ENCODE peak calls at places on chromosomes 11 and 22, in eight cellular contexts. One of them, this sample, is unnamed.

GRCh38 chr22:29992341-29993275 is 87.7 kb upstream of the HORMAD2 start:
- DNase-seq in esophagus squamous epithelium: no peak
- DNase-seq in heart right ventricle: no peak
- DNase-seq in Peyer's patch: no peak
- DNase-seq in left ventricle myocardium inferior: no peak
- DNase-seq in fibroblast of lung: no peak
- DNase-seq in PC-3: peak; percentile 9
- DNase-seq in endothelial cell of umbilical vein: no peak
- DNase-seq in this sample: no peak

GRCh38 chr11:7512525-7513209 is 1.1 kb upstream of the PPFIBP2 start:
- DNase-seq in fibroblast of lung: peak; percentile 49
- DNase-seq in left ventricle myocardium inferior: peak; percentile 83
- DNase-seq in Peyer's patch: peak; percentile 83
- DNase-seq in endothelial cell of umbilical vein: peak; percentile 7
- DNase-seq in heart right ventricle: peak; percentile 82
- DNase-seq in esophagus squamous epithelium: peak; percentile 36
- DNase-seq in PC-3: no peak
- DNase-seq in this sample: peak; percentile 88

GRCh38 chr11:488992-489391 is 18.1 kb downstream of the RNH1 start:
- DNase-seq in esophagus squamous epithelium: no peak
- DNase-seq in fibroblast of lung: no peak
- DNase-seq in PC-3: no peak
- DNase-seq in heart right ventricle: no peak
- DNase-seq in Peyer's patch: no peak
- DNase-seq in left ventricle myocardium inferior: no peak
- DNase-seq in endothelial cell of umbilical vein: no peak
- DNase-seq in this sample: peak; percentile 49

GRCh38 chr22:39530692-39531331 is 1.7 kb downstream of the RPS19BP1 start:
- DNase-seq in esophagus squamous epithelium: no peak
- DNase-seq in fibroblast of lung: peak; percentile 54
- DNase-seq in PC-3: peak; percentile 57
- DNase-seq in endothelial cell of umbilical vein: peak; percentile 36
- DNase-seq in left ventricle myocardium inferior: no peak
- DNase-seq in heart right ventricle: no peak
- DNase-seq in Peyer's patch: no peak
- DNase-seq in this sample: no peak

GRCh38 chr11:28833670-28834069 is 725.5 kb downstream of the METTL15 start:
- DNase-seq in endothelial cell of umbilical vein: peak; percentile 97
- DNase-seq in fibroblast of lung: peak; percentile 80
- DNase-seq in heart right ventricle: no peak
- DNase-seq in Peyer's patch: no peak
- DNase-seq in left ventricle myocardium inferior: no peak
- DNase-seq in PC-3: peak; percentile 83
- DNase-seq in esophagus squamous epithelium: no peak
- DNase-seq in this sample: no peak

GRCh38 chr22:38987171-38987895 is 5.2 kb downstream of the APOBEC3B start:
- DNase-seq in fibroblast of lung: no peak
- DNase-seq in endothelial cell of umbilical vein: no peak
- DNase-seq in left ventricle myocardium inferior: no peak
- DNase-seq in PC-3: no peak
- DNase-seq in esophagus squamous epithelium: no peak
- DNase-seq in Peyer's patch: no peak
- DNase-seq in heart right ventricle: no peak
- DNase-seq in this sample: no peak

GRCh38 chr11:460331-461199 is 10.5 kb downstream of the PTDSS2 start:
- DNase-seq in left ventricle myocardium inferior: peak; percentile 73
- DNase-seq in Peyer's patch: peak; percentile 53
- DNase-seq in endothelial cell of umbilical vein: no peak
- DNase-seq in esophagus squamous epithelium: no peak
- DNase-seq in PC-3: no peak
- DNase-seq in fibroblast of lung: no peak
- DNase-seq in heart right ventricle: peak; percentile 47
- DNase-seq in this sample: peak; percentile 83

GRCh38 chr22:38784035-38784434 is 9.9 kb downstream of the DNAL4 start:
- DNase-seq in left ventricle myocardium inferior: no peak
- DNase-seq in Peyer's patch: no peak
- DNase-seq in esophagus squamous epithelium: no peak
- DNase-seq in fibroblast of lung: no peak
- DNase-seq in endothelial cell of umbilical vein: no peak
- DNase-seq in heart right ventricle: no peak
- DNase-seq in PC-3: no peak
- DNase-seq in this sample: no peak

GRCh38 chr11:107591098-107591445 is at the start of gene ELMOD1:
- DNase-seq in endothelial cell of umbilical vein: peak; percentile 46
- DNase-seq in esophagus squamous epithelium: no peak
- DNase-seq in heart right ventricle: peak; percentile 57
- DNase-seq in fibroblast of lung: peak; percentile 22
- DNase-seq in Peyer's patch: no peak
- DNase-seq in PC-3: peak; percentile 45
- DNase-seq in left ventricle myocardium inferior: peak; percentile 54
- DNase-seq in this sample: peak; percentile 61

GRCh38 chr11:130413383-130414106 is 14.9 kb downstream of the ADAMTS8 start:
- DNase-seq in heart right ventricle: no peak
- DNase-seq in endothelial cell of umbilical vein: no peak
- DNase-seq in esophagus squamous epithelium: no peak
- DNase-seq in PC-3: peak; percentile 97
- DNase-seq in Peyer's patch: no peak
- DNase-seq in fibroblast of lung: peak; percentile 85
- DNase-seq in left ventricle myocardium inferior: no peak
- DNase-seq in this sample: no peak

GRCh38 chr11:19980957-19981669 is 179.2 kb downstream of the DBX1 start:
- DNase-seq in endothelial cell of umbilical vein: peak; percentile 88
- DNase-seq in Peyer's patch: no peak
- DNase-seq in PC-3: no peak
- DNase-seq in heart right ventricle: no peak
- DNase-seq in left ventricle myocardium inferior: no peak
- DNase-seq in fibroblast of lung: peak; percentile 86
- DNase-seq in esophagus squamous epithelium: no peak
- DNase-seq in this sample: no peak

GRCh38 chr11:16758382-16759024 is 20.1 kb downstream of the C11orf58 start:
- DNase-seq in left ventricle myocardium inferior: no peak
- DNase-seq in esophagus squamous epithelium: no peak
- DNase-seq in endothelial cell of umbilical vein: no peak
- DNase-seq in Peyer's patch: no peak
- DNase-seq in fibroblast of lung: no peak
- DNase-seq in PC-3: no peak
- DNase-seq in heart right ventricle: no peak
- DNase-seq in this sample: no peak

GRCh38 chr11:128764617-128765095 is 70.8 kb downstream of the FLI1 start:
- DNase-seq in Peyer's patch: no peak
- DNase-seq in fibroblast of lung: no peak
- DNase-seq in PC-3: no peak
- DNase-seq in heart right ventricle: no peak
- DNase-seq in endothelial cell of umbilical vein: no peak
- DNase-seq in esophagus squamous epithelium: no peak
- DNase-seq in left ventricle myocardium inferior: no peak
- DNase-seq in this sample: no peak

GRCh38 chr11:117731689-117732290 is 65.2 kb downstream of the DSCAML1 start:
- DNase-seq in heart right ventricle: no peak
- DNase-seq in Peyer's patch: no peak
- DNase-seq in esophagus squamous epithelium: no peak
- DNase-seq in endothelial cell of umbilical vein: no peak
- DNase-seq in fibroblast of lung: no peak
- DNase-seq in PC-3: no peak
- DNase-seq in left ventricle myocardium inferior: no peak
- DNase-seq in this sample: no peak

GRCh38 chr11:26717761-26718160 is 4.1 kb downstream of the SLC5A12 start:
- DNase-seq in fibroblast of lung: no peak
- DNase-seq in Peyer's patch: no peak
- DNase-seq in PC-3: no peak
- DNase-seq in endothelial cell of umbilical vein: no peak
- DNase-seq in heart right ventricle: no peak
- DNase-seq in left ventricle myocardium inferior: no peak
- DNase-seq in esophagus squamous epithelium: no peak
- DNase-seq in this sample: no peak

GRCh38 chr22:29156507-29156906 is 49.2 kb upstream of the EMID1 start:
- DNase-seq in Peyer's patch: no peak
- DNase-seq in left ventricle myocardium inferior: no peak
- DNase-seq in PC-3: no peak
- DNase-seq in endothelial cell of umbilical vein: no peak
- DNase-seq in fibroblast of lung: no peak
- DNase-seq in heart right ventricle: no peak
- DNase-seq in esophagus squamous epithelium: no peak
- DNase-seq in this sample: no peak

GRCh38 chr11:43358308-43358669 is 431 bp upstream of the TTC17 start:
- DNase-seq in endothelial cell of umbilical vein: no peak
- DNase-seq in left ventricle myocardium inferior: no peak
- DNase-seq in esophagus squamous epithelium: no peak
- DNase-seq in Peyer's patch: no peak
- DNase-seq in heart right ventricle: no peak
- DNase-seq in PC-3: no peak
- DNase-seq in fibroblast of lung: peak; percentile 14
- DNase-seq in this sample: no peak

GRCh38 chr11:975824-976223 is 50.2 kb downstream of the AP2A2 start:
- DNase-seq in PC-3: no peak
- DNase-seq in Peyer's patch: no peak
- DNase-seq in esophagus squamous epithelium: no peak
- DNase-seq in left ventricle myocardium inferior: no peak
- DNase-seq in endothelial cell of umbilical vein: peak; percentile 44
- DNase-seq in fibroblast of lung: peak; percentile 57
- DNase-seq in heart right ventricle: no peak
- DNase-seq in this sample: no peak

GRCh38 chr22:46023558-46023981 is 46.6 kb upstream of the WNT7B start:
- DNase-seq in heart right ventricle: no peak
- DNase-seq in endothelial cell of umbilical vein: peak; percentile 40
- DNase-seq in left ventricle myocardium inferior: peak; percentile 15
- DNase-seq in fibroblast of lung: peak; percentile 55
- DNase-seq in PC-3: no peak
- DNase-seq in Peyer's patch: no peak
- DNase-seq in esophagus squamous epithelium: no peak
- DNase-seq in this sample: peak; percentile 25

GRCh38 chr22:25896098-25896497 is 154.1 kb downstream of the MYO18B start:
- DNase-seq in fibroblast of lung: no peak
- DNase-seq in endothelial cell of umbilical vein: no peak
- DNase-seq in left ventricle myocardium inferior: no peak
- DNase-seq in esophagus squamous epithelium: no peak
- DNase-seq in PC-3: no peak
- DNase-seq in Peyer's patch: no peak
- DNase-seq in heart right ventricle: no peak
- DNase-seq in this sample: no peak

GRCh38 chr22:40953446-40953845 is 2.3 kb downstream of the RBX1 start:
- DNase-seq in PC-3: no peak
- DNase-seq in esophagus squamous epithelium: no peak
- DNase-seq in endothelial cell of umbilical vein: no peak
- DNase-seq in left ventricle myocardium inferior: no peak
- DNase-seq in fibroblast of lung: no peak
- DNase-seq in heart right ventricle: no peak
- DNase-seq in Peyer's patch: no peak
- DNase-seq in this sample: no peak
- H3K27ac ChIP-seq in PC-3: no peak overlapping the region
- H3K27ac ChIP-seq in esophagus squamous epithelium: peak overlapping the region; percentile 99
- H3K27ac ChIP-seq in endothelial cell of umbilical vein: no peak overlapping the region
- H3K27ac ChIP-seq in left ventricle myocardium inferior: peak overlapping the region; percentile 97
- H3K27ac ChIP-seq in fibroblast of lung: no peak overlapping the region
- H3K27ac ChIP-seq in heart right ventricle: peak overlapping the region; percentile 10
- H3K27ac ChIP-seq in Peyer's patch: no peak overlapping the region
- H3K27ac ChIP-seq in this sample: no peak overlapping the region

DNA sequence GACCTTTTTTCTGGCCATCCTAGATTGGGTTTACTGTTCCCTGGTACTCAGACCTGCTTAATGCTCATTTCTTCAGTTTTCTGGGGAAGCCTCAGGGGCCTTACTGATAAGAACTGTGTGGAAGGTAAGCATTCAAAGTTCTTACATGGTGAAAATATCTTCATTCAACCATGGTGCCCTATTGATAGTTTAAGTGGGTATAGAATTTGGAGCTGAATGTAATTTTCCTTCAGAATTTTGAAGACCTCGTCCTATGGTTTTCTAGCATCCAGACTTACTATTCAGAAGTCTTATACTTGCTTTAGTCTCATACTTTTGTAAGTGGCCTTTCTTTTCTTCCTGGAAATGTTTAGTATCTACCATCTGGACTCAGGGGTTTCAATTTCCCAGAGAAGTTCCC is 75.7 kb downstream of the CDKN1C start:
- DNase-seq in esophagus squamous epithelium: no peak
- DNase-seq in fibroblast of lung: no peak
- DNase-seq in endothelial cell of umbilical vein: no peak
- DNase-seq in left ventricle myocardium inferior: no peak
- DNase-seq in PC-3: no peak
- DNase-seq in Peyer's patch: no peak
- DNase-seq in heart right ventricle: no peak
- DNase-seq in this sample: no peak
- H3K27ac ChIP-seq in esophagus squamous epithelium: peak overlapping the region; percentile 18
- H3K27ac ChIP-seq in fibroblast of lung: no peak overlapping the region
- H3K27ac ChIP-seq in endothelial cell of umbilical vein: no peak overlapping the region
- H3K27ac ChIP-seq in left ventricle myocardium inferior: no peak overlapping the region
- H3K27ac ChIP-seq in PC-3: no peak overlapping the region
- H3K27ac ChIP-seq in Peyer's patch: no peak overlapping the region
- H3K27ac ChIP-seq in heart right ventricle: no peak overlapping the region
- H3K27ac ChIP-seq in this sample: no peak overlapping the region

GRCh38 chr22:35378547-35379078 is 2.3 kb upstream of the HMOX1 start:
- DNase-seq in PC-3: no peak
- DNase-seq in Peyer's patch: no peak
- DNase-seq in heart right ventricle: no peak
- DNase-seq in fibroblast of lung: no peak
- DNase-seq in esophagus squamous epithelium: no peak
- DNase-seq in endothelial cell of umbilical vein: no peak
- DNase-seq in left ventricle myocardium inferior: no peak
- DNase-seq in this sample: no peak

GRCh38 chr22:35377735-35378134 is 3.2 kb upstream of the HMOX1 start:
- DNase-seq in PC-3: no peak
- DNase-seq in left ventricle myocardium inferior: no peak
- DNase-seq in endothelial cell of umbilical vein: no peak
- DNase-seq in Peyer's patch: no peak
- DNase-seq in fibroblast of lung: no peak
- DNase-seq in esophagus squamous epithelium: no peak
- DNase-seq in heart right ventricle: no peak
- DNase-seq in this sample: no peak

GRCh38 chr22:35380537-35381423 is at the start of gene HMOX1:
- DNase-seq in esophagus squamous epithelium: peak; percentile 36
- DNase-seq in left ventricle myocardium inferior: peak; percentile 92
- DNase-seq in heart right ventricle: peak; percentile 92
- DNase-seq in PC-3: peak; percentile 71
- DNase-seq in Peyer's patch: peak; percentile 86
- DNase-seq in fibroblast of lung: peak; percentile 95
- DNase-seq in endothelial cell of umbilical vein: peak; percentile 86
- DNase-seq in this sample: peak; percentile 98

GRCh38 chr22:35380013-35380412 is 883 bp upstream of the HMOX1 start:
- DNase-seq in Peyer's patch: no peak
- DNase-seq in left ventricle myocardium inferior: no peak
- DNase-seq in endothelial cell of umbilical vein: peak; percentile 32
- DNase-seq in heart right ventricle: no peak
- DNase-seq in esophagus squamous epithelium: no peak
- DNase-seq in fibroblast of lung: peak; percentile 38
- DNase-seq in PC-3: no peak
- DNase-seq in this sample: no peak

GRCh38 chr22:35379146-35379993 is 1.5 kb upstream of the HMOX1 start:
- DNase-seq in fibroblast of lung: no peak
- DNase-seq in PC-3: no peak
- DNase-seq in esophagus squamous epithelium: no peak
- DNase-seq in heart right ventricle: no peak
- DNase-seq in left ventricle myocardium inferior: no peak
- DNase-seq in Peyer's patch: no peak
- DNase-seq in endothelial cell of umbilical vein: no peak
- DNase-seq in this sample: no peak
- H3K27ac ChIP-seq in fibroblast of lung: no peak overlapping the region
- H3K27ac ChIP-seq in PC-3: no peak overlapping the region
- H3K27ac ChIP-seq in esophagus squamous epithelium: peak overlapping the region; percentile 27
- H3K27ac ChIP-seq in heart right ventricle: no peak overlapping the region
- H3K27ac ChIP-seq in left ventricle myocardium inferior: no peak overlapping the region
- H3K27ac ChIP-seq in Peyer's patch: peak overlapping the region; percentile 3
- H3K27ac ChIP-seq in endothelial cell of umbilical vein: no peak overlapping the region
- H3K27ac ChIP-seq in this sample: no peak overlapping the region

GRCh38 chr11:123525072-123525471 is 95.0 kb downstream of the GRAMD1B start:
- DNase-seq in PC-3: no peak
- DNase-seq in heart right ventricle: no peak
- DNase-seq in left ventricle myocardium inferior: no peak
- DNase-seq in fibroblast of lung: no peak
- DNase-seq in Peyer's patch: no peak
- DNase-seq in esophagus squamous epithelium: no peak
- DNase-seq in endothelial cell of umbilical vein: no peak
- DNase-seq in this sample: no peak
- H3K27ac ChIP-seq in PC-3: no peak overlapping the region
- H3K27ac ChIP-seq in heart right ventricle: peak overlapping the region; percentile 28
- H3K27ac ChIP-seq in left ventricle myocardium inferior: peak overlapping the region; percentile 70
- H3K27ac ChIP-seq in fibroblast of lung: no peak overlapping the region
- H3K27ac ChIP-seq in Peyer's patch: no peak overlapping the region
- H3K27ac ChIP-seq in esophagus squamous epithelium: no peak overlapping the region
- H3K27ac ChIP-seq in endothelial cell of umbilical vein: no peak overlapping the region
- H3K27ac ChIP-seq in this sample: no peak overlapping the region